ENCODE peak calls at places on chromosome 9, in seven cellular contexts. One of them, this sample, is unnamed.
A peak's percentile ranks its signal among the peaks of the same experiment; 100 is the strongest.

GRCh38 chr9:74951725-74952151 is 974 bp downstream of the C9orf40 start:
- DNase-seq in activated B cell treated with CpG ODN at 0.5 μM for 24 hours: peak; percentile 58
- DNase-seq in ELR: peak; percentile 54
- DNase-seq in KG1: peak; percentile 15
- DNase-seq in SJSA1: peak; percentile 42
- DNase-seq in lower lobe of right lung: peak; percentile 74
- DNase-seq in activated naive CD8-positive, alpha-beta T cell treated with anti-CD3 and anti-CD28 coated beads, Interleukin-2, amount 50 U/mL, for 24 hours: peak; percentile 49
- DNase-seq in this sample: no peak

GRCh38 chr9:69532359-69532758 is 139.8 kb downstream of the APBA1 start:
- DNase-seq in activated B cell treated with CpG ODN at 0.5 μM for 24 hours: no peak
- DNase-seq in ELR: no peak
- DNase-seq in KG1: no peak
- DNase-seq in SJSA1: no peak
- DNase-seq in lower lobe of right lung: no peak
- DNase-seq in activated naive CD8-positive, alpha-beta T cell treated with anti-CD3 and anti-CD28 coated beads, Interleukin-2, amount 50 U/mL, for 24 hours: no peak
- DNase-seq in this sample: no peak

GRCh38 chr9:99031319-99031718 is 73.6 kb upstream of the TGFBR1 start:
- DNase-seq in activated B cell treated with CpG ODN at 0.5 μM for 24 hours: no peak
- DNase-seq in ELR: no peak
- DNase-seq in KG1: no peak
- DNase-seq in SJSA1: no peak
- DNase-seq in lower lobe of right lung: no peak
- DNase-seq in activated naive CD8-positive, alpha-beta T cell treated with anti-CD3 and anti-CD28 coated beads, Interleukin-2, amount 50 U/mL, for 24 hours: no peak
- DNase-seq in this sample: no peak

GRCh38 chr9:98708103-98708932 is 417 bp downstream of the GABBR2 start:
- DNase-seq in activated B cell treated with CpG ODN at 0.5 μM for 24 hours: no peak
- DNase-seq in ELR: peak; percentile 11
- DNase-seq in KG1: no peak
- DNase-seq in SJSA1: no peak
- DNase-seq in lower lobe of right lung: no peak
- DNase-seq in activated naive CD8-positive, alpha-beta T cell treated with anti-CD3 and anti-CD28 coated beads, Interleukin-2, amount 50 U/mL, for 24 hours: no peak
- DNase-seq in this sample: no peak

GRCh38 chr9:133619791-133620190 is 10.6 kb upstream of the FAM163B start:
- DNase-seq in activated B cell treated with CpG ODN at 0.5 μM for 24 hours: no peak
- DNase-seq in ELR: peak; percentile 7
- DNase-seq in KG1: peak; percentile 1
- DNase-seq in SJSA1: no peak
- DNase-seq in lower lobe of right lung: no peak
- DNase-seq in activated naive CD8-positive, alpha-beta T cell treated with anti-CD3 and anti-CD28 coated beads, Interleukin-2, amount 50 U/mL, for 24 hours: peak; percentile 52
- DNase-seq in this sample: no peak

GRCh38 chr9:81492710-81493447 is 196.5 kb downstream of the TLE1 start:
- DNase-seq in activated B cell treated with CpG ODN at 0.5 μM for 24 hours: no peak
- DNase-seq in ELR: peak; percentile 96
- DNase-seq in KG1: no peak
- DNase-seq in SJSA1: peak; percentile 94
- DNase-seq in lower lobe of right lung: no peak
- DNase-seq in activated naive CD8-positive, alpha-beta T cell treated with anti-CD3 and anti-CD28 coated beads, Interleukin-2, amount 50 U/mL, for 24 hours: no peak
- DNase-seq in this sample: no peak

GRCh38 chr9:108834959-108835696 is 20.7 kb downstream of the ACTL7B start:
- DNase-seq in activated B cell treated with CpG ODN at 0.5 μM for 24 hours: no peak
- DNase-seq in ELR: peak; percentile 78
- DNase-seq in KG1: no peak
- DNase-seq in SJSA1: no peak
- DNase-seq in lower lobe of right lung: no peak
- DNase-seq in activated naive CD8-positive, alpha-beta T cell treated with anti-CD3 and anti-CD28 coated beads, Interleukin-2, amount 50 U/mL, for 24 hours: no peak
- DNase-seq in this sample: no peak

GRCh38 chr9:127525426-127526188 is 74.3 kb downstream of the LRSAM1 start:
- DNase-seq in activated B cell treated with CpG ODN at 0.5 μM for 24 hours: no peak
- DNase-seq in ELR: peak; percentile 80
- DNase-seq in KG1: peak; percentile 6
- DNase-seq in SJSA1: no peak
- DNase-seq in lower lobe of right lung: no peak
- DNase-seq in activated naive CD8-positive, alpha-beta T cell treated with anti-CD3 and anti-CD28 coated beads, Interleukin-2, amount 50 U/mL, for 24 hours: no peak
- DNase-seq in this sample: no peak

GRCh38 chr9:129354498-129354897 is 176.4 kb upstream of the IER5L start:
- DNase-seq in activated B cell treated with CpG ODN at 0.5 μM for 24 hours: no peak
- DNase-seq in ELR: no peak
- DNase-seq in KG1: no peak
- DNase-seq in SJSA1: no peak
- DNase-seq in lower lobe of right lung: no peak
- DNase-seq in activated naive CD8-positive, alpha-beta T cell treated with anti-CD3 and anti-CD28 coated beads, Interleukin-2, amount 50 U/mL, for 24 hours: no peak
- DNase-seq in this sample: no peak

GRCh38 chr9:110291921-110292575 is 35.7 kb upstream of the TXN start:
- DNase-seq in activated B cell treated with CpG ODN at 0.5 μM for 24 hours: no peak
- DNase-seq in ELR: no peak
- DNase-seq in KG1: no peak
- DNase-seq in SJSA1: no peak
- DNase-seq in lower lobe of right lung: no peak
- DNase-seq in activated naive CD8-positive, alpha-beta T cell treated with anti-CD3 and anti-CD28 coated beads, Interleukin-2, amount 50 U/mL, for 24 hours: no peak
- DNase-seq in this sample: no peak

GRCh38 chr9:135978650-135979461 is 17.7 kb upstream of the UBAC1 start:
- DNase-seq in activated B cell treated with CpG ODN at 0.5 μM for 24 hours: no peak
- DNase-seq in ELR: no peak
- DNase-seq in KG1: no peak
- DNase-seq in SJSA1: no peak
- DNase-seq in lower lobe of right lung: no peak
- DNase-seq in activated naive CD8-positive, alpha-beta T cell treated with anti-CD3 and anti-CD28 coated beads, Interleukin-2, amount 50 U/mL, for 24 hours: peak; percentile 31
- DNase-seq in this sample: no peak

GRCh38 chr9:90774682-90775081 is 26.9 kb upstream of the SYK start:
- DNase-seq in activated B cell treated with CpG ODN at 0.5 μM for 24 hours: peak; percentile 28
- DNase-seq in ELR: no peak
- DNase-seq in KG1: no peak
- DNase-seq in SJSA1: no peak
- DNase-seq in lower lobe of right lung: no peak
- DNase-seq in activated naive CD8-positive, alpha-beta T cell treated with anti-CD3 and anti-CD28 coated beads, Interleukin-2, amount 50 U/mL, for 24 hours: no peak
- DNase-seq in this sample: no peak

GRCh38 chr9:37486256-37486615 is 488 bp downstream of the POLR1E start:
- DNase-seq in activated B cell treated with CpG ODN at 0.5 μM for 24 hours: no peak
- DNase-seq in ELR: no peak
- DNase-seq in KG1: no peak
- DNase-seq in SJSA1: no peak
- DNase-seq in lower lobe of right lung: no peak
- DNase-seq in activated naive CD8-positive, alpha-beta T cell treated with anti-CD3 and anti-CD28 coated beads, Interleukin-2, amount 50 U/mL, for 24 hours: no peak
- DNase-seq in this sample: no peak